ENCODE peak calls at places on chromosomes 3 and 15, in four cellular contexts. B is endothelial cell of umbilical vein, Z is IMR-90, I is K562. N is an unnamed sample. For H3K9me1, the result is how much of the 10 kb centered on the place peaks cover.

GRCh38 chr3:40470706-40471105 is 6.2 kb upstream of the ZNF619 start:
- DNase-seq in B (no peak), Z (no peak), I (peak), N (no peak)

GRCh38 chr3:183178833-183179549 is 16.5 kb upstream of the LAMP3 start:
- DNase-seq in B (peak), Z (no peak), I (peak), N (no peak)

GRCh38 chr15:92951800-92952199 is 51.7 kb downstream of the CHD2 start:
- DNase-seq in B (no peak), Z (no peak), I (no peak), N (no peak)

GRCh38 chr3:135924506-135924905 is 41.0 kb upstream of the PPP2R3A start:
- DNase-seq in B (no peak), Z (no peak), I (no peak), N (no peak)

GRCh38 chr15:37877851-37878577 is 56.4 kb upstream of the TMCO5A start:
- DNase-seq in B (peak), Z (peak), I (no peak), N (no peak)

GRCh38 chr15:44101286-44101685 is 93.8 kb downstream of the FRMD5 start:
- DNase-seq in B (no peak), Z (no peak), I (no peak), N (no peak)

GRCh38 chr3:127196466-127197299 is 3.8 kb downstream of the PRR23E start:
- DNase-seq in B (no peak), Z (no peak), I (no peak), N (no peak)

GRCh38 chr3:113166719-113167492 is 44.5 kb upstream of the BOC start:
- DNase-seq in B (no peak), Z (peak), I (no peak), N (no peak)

GRCh38 chr3:194092770-194093336 is 43.1 kb upstream of the HES1 start:
- DNase-seq in B (no peak), Z (no peak), I (no peak), N (no peak)

GRCh38 chr15:29849218-29849617 is 26.9 kb upstream of the TJP1 start:
- DNase-seq in B (no peak), Z (peak), I (no peak), N (no peak)

GRCh38 chr3:98022978-98023820 is 11.9 kb downstream of the GABRR3 start:
- DNase-seq in B (peak), Z (peak), I (peak), N (no peak)

GRCh38 chr3:137768021-137768360 is 3.9 kb downstream of the SOX14 start:
- DNase-seq in B (no peak), Z (no peak), I (no peak), N (no peak)

GRCh38 chr3:58391156-58391865 is 42.3 kb downstream of the PDHB start:
- DNase-seq in B (peak), Z (peak), I (no peak), N (no peak)

GRCh38 chr3:40780341-40780800 is 255.6 kb downstream of the ZNF621 start:
- DNase-seq in B (peak), Z (no peak), I (peak), N (no peak)

GRCh38 chr3:55006277-55006676 is 78.4 kb upstream of the LRTM1 start:
- DNase-seq in B (no peak), Z (peak), I (no peak), N (no peak)

GRCh38 chr15:92909131-92909781 is 9.1 kb downstream of the CHD2 start:
- DNase-seq in B (peak), Z (peak), I (no peak), N (no peak)

GRCh38 chr3:27720899-27721716 is 1.0 kb downstream of the EOMES start:
- DNase-seq in B (no peak), Z (no peak), I (no peak), N (no peak)

GRCh38 chr3:184186902-184187207 is 856 bp downstream of the ABCF3 start:
- DNase-seq in B (peak), Z (no peak), I (peak), N (no peak)

GRCh38 chr15:84112025-84112424 is 123.5 kb upstream of the GOLGA6L4 start:
- DNase-seq in B (no peak), Z (peak), I (peak), N (no peak)

GRCh38 chr3:43180027-43180426 is 74.1 kb upstream of the POMGNT2 start:
- DNase-seq in B (peak), Z (peak), I (no peak), N (peak)

GRCh38 chr15:84915011-84915958 is 30.8 kb downstream of the SLC28A1 start:
- DNase-seq in B (peak), Z (peak), I (peak), N (peak)

GRCh38 chr3:126307083-126307482 is 50.1 kb downstream of the KLF15 start:
- DNase-seq in B (no peak), Z (no peak), I (no peak), N (no peak)

GRCh38 chr3:59908700-59909099 is 858.9 kb upstream of the CFAP20DC start:
- DNase-seq in B (no peak), Z (no peak), I (no peak), N (no peak)

GRCh38 chr3:59919581-59919980 is 869.8 kb upstream of the CFAP20DC start:
- DNase-seq in B (no peak), Z (no peak), I (no peak), N (no peak)

GRCh38 chr3:59908280-59908679 is 858.5 kb upstream of the CFAP20DC start:
- DNase-seq in B (no peak), Z (no peak), I (no peak), N (no peak)

GRCh38 chr3:59914251-59914650 is 864.4 kb upstream of the CFAP20DC start:
- DNase-seq in B (no peak), Z (no peak), I (no peak), N (no peak)

DNA sequence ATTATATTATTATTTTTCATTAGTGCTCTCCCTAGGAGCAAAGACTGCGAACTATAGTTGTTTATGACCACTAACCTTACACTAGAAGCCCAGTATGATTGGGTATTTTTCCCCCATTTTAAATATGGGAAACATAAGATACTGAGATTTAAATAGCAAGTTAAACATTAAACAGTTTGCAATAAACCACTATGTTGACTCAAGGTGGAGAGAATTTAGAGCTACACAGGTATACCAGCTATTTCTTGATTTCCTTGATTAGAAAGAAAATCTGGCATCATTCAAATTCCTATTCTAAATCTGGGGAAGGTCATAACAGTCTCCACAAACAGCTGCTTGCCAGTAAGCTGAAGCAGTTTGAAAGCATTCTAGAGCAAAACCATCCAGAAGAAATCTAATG is 863.8 kb upstream of the CFAP20DC start:
- DNase-seq in B (no peak), Z (no peak), I (no peak), N (no peak)
- H3K9me1 ChIP-seq in B (under half), Z (under half), I (under half), N (under half)

GRCh38 chr3:8599146-8599545 is 45.5 kb downstream of the SSUH2 start:
- DNase-seq in B (no peak), Z (no peak), I (no peak), N (no peak)
- H3K9ac ChIP-seq in B (no peak), Z (no peak), I (no peak), N (no peak)

DNA sequence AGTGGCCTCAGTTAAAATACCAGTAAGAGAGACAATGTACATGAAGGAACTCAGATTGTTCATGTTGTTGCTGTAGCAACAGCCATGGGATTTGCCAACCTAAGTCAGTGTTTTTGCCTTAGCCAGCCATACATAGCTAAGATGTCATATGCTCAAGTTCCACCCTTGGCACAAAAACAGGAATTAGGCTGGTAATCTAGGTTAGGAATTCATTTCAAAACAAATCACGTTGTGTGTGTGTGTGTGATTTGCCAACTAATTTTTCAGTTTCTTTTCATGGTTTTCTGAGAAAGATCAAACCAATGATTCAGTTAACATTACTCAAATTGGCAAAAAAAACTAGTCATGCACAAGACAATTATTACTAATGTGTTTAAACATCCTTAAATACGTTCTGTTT is 143.7 kb upstream of the KCNMB2 start:
- DNase-seq in B (peak), Z (peak), I (no peak), N (no peak)
- H3K9me1 ChIP-seq in B (under half), Z (under half), I (under half), N (under half)

GRCh38 chr3:108131105-108131794 is 40.4 kb upstream of the CD47 start:
- DNase-seq in B (peak), Z (peak), I (no peak), N (peak)
- H3K9ac ChIP-seq in B (no peak), Z (no peak), I (no peak), N (peak)

GRCh38 chr3:53175613-53176537 is 14.9 kb downstream of the PRKCD start:
- DNase-seq in B (no peak), Z (peak), I (no peak), N (no peak)

GRCh38 chr3:53180305-53181023 is 19.5 kb downstream of the PRKCD start:
- DNase-seq in B (no peak), Z (no peak), I (no peak), N (no peak)

GRCh38 chr3:53181024-53181371 is 20.0 kb downstream of the PRKCD start:
- DNase-seq in B (no peak), Z (no peak), I (no peak), N (no peak)

GRCh38 chr3:53179580-53179979 is 18.6 kb downstream of the PRKCD start:
- DNase-seq in B (no peak), Z (no peak), I (no peak), N (no peak)

GRCh38 chr3:53178246-53178645 is 17.2 kb downstream of the PRKCD start:
- DNase-seq in B (no peak), Z (no peak), I (no peak), N (no peak)
- H3K9me1 ChIP-seq in B (under half), Z (under half), I (under half), N (under half)

N was measured in keratinocyte.